ENCODE peak calls at places on chromosome 11, in eight cellular contexts. C is CD4-positive, CD25-positive, alpha-beta regulatory T cell; H is CD8-positive, alpha-beta T cell; G is omental fat pad; B is fibroblast of lung; V is kidney glomerular epithelial cell; S is brain pericyte; U is EL. M is an unnamed sample.

GRCh38 chr11:20050551-20051333 is 109.5 kb downstream of the DBX1 start:
- DNase-seq in B (no peak), H (no peak), C (no peak), U (peak), V (no peak), S (no peak), G (no peak), M (no peak)

GRCh38 chr11:106724293-106724892 is 293.9 kb downstream of the GUCY1A2 start:
- DNase-seq in G (no peak), U (no peak), C (no peak), B (peak), S (no peak), V (no peak), H (no peak), M (no peak)

GRCh38 chr11:623999-624704 is 603 bp downstream of the CDHR5 start:
- DNase-seq in V (no peak), G (no peak), U (peak), B (peak), S (no peak), C (no peak), H (no peak), M (no peak)

GRCh38 chr11:11044137-11044855 is 186.4 kb upstream of the ZBED5 start:
- DNase-seq in B (no peak), S (no peak), C (no peak), V (no peak), H (no peak), G (no peak), U (no peak), M (no peak)

GRCh38 chr11:2779499-2779980 is 79.7 kb upstream of the KCNQ1OT1 start:
- DNase-seq in H (no peak), V (no peak), C (no peak), G (no peak), S (no peak), U (no peak), B (no peak), M (peak)

GRCh38 chr11:33268945-33269567 is 11.9 kb downstream of the HIPK3 start:
- DNase-seq in V (no peak), H (no peak), G (no peak), U (peak), S (no peak), C (no peak), B (peak), M (no peak)

GRCh38 chr11:69131644-69132300 is 24.0 kb upstream of the SMIM38 start:
- DNase-seq in S (no peak), C (no peak), B (peak), H (no peak), G (peak), U (peak), V (peak), M (no peak)

GRCh38 chr11:28228196-28228595 is 120.0 kb downstream of the METTL15 start:
- DNase-seq in C (no peak), B (peak), G (no peak), H (no peak), V (no peak), S (no peak), U (peak), M (no peak)

GRCh38 chr11:19820100-19820499 is 107.5 kb downstream of the NAV2 start:
- DNase-seq in B (peak), H (no peak), S (no peak), C (no peak), G (no peak), U (peak), V (peak), M (no peak)

GRCh38 chr11:133238455-133238854 is 293.8 kb downstream of the OPCML start:
- DNase-seq in H (no peak), B (no peak), S (no peak), C (no peak), G (no peak), U (no peak), V (no peak), M (no peak)

GRCh38 chr11:120756931-120757330 is 245.4 kb downstream of the GRIK4 start:
- DNase-seq in S (no peak), H (no peak), V (no peak), U (no peak), B (no peak), C (no peak), G (no peak), M (no peak)

GRCh38 chr11:122882809-122883681 is 486 bp downstream of the JHY start:
- DNase-seq in C (peak), G (no peak), V (peak), U (peak), S (no peak), H (peak), B (no peak), M (peak)

M was measured in B cell.